ENCODE peak calls at places on chromosomes 13 and 19, in seven cellular contexts. H, W, Q, I, E, D and K are unnamed samples.

GRCh38 chr13:113122571-113123225 is at the start of gene F10:
- DNase-seq in W (no peak), Q (no peak), I (peak), D (peak), H (peak), E (no peak), K (peak)

GRCh38 chr13:65336916-65337315 is 1893.2 kb downstream of the PCDH9 start:
- DNase-seq in W (no peak), E (no peak), D (no peak), I (no peak), Q (no peak), H (no peak), K (no peak)

GRCh38 chr13:45809810-45810394 is 41.7 kb downstream of the SIAH3 start:
- DNase-seq in Q (no peak), E (no peak), H (no peak), I (no peak), W (no peak), D (no peak), K (no peak)

GRCh38 chr13:25118371-25118770 is 22.4 kb downstream of the PABPC3 start:
- DNase-seq in D (no peak), W (no peak), I (no peak), E (no peak), Q (no peak), H (no peak), K (no peak)

GRCh38 chr19:9881720-9882119 is 46.6 kb downstream of the PIN1 start:
- DNase-seq in D (no peak), I (no peak), W (no peak), Q (no peak), E (no peak), H (no peak), K (peak)

GRCh38 chr13:40119852-40120251 is 464.4 kb downstream of the COG6 start:
- DNase-seq in D (no peak), I (no peak), Q (no peak), E (no peak), H (no peak), W (no peak), K (no peak)

GRCh38 chr13:40328091-40328490 is 338.4 kb downstream of the FOXO1 start:
- DNase-seq in D (no peak), W (no peak), E (no peak), H (no peak), I (no peak), Q (no peak), K (no peak)

GRCh38 chr19:42193706-42194105 is 23.8 kb downstream of the DEDD2 start:
- DNase-seq in E (no peak), W (no peak), D (no peak), H (no peak), I (no peak), Q (no peak), K (no peak)

GRCh38 chr19:40862333-40862732 is 12.1 kb upstream of the CYP2A6 start:
- DNase-seq in E (no peak), D (no peak), Q (no peak), I (no peak), W (no peak), H (no peak), K (no peak)

GRCh38 chr13:100646030-100646673 is 28.4 kb downstream of the TMTC4 start:
- DNase-seq in W (no peak), E (no peak), I (no peak), Q (no peak), D (peak), H (peak), K (peak)

GRCh38 chr19:21569497-21569870 is 64.1 kb downstream of the ZNF429 start:
- DNase-seq in Q (no peak), D (no peak), W (no peak), E (no peak), H (no peak), I (no peak), K (peak)

GRCh38 chr19:5434970-5435641 is 20.1 kb upstream of the ZNRF4 start:
- DNase-seq in I (no peak), E (no peak), D (no peak), Q (no peak), W (no peak), H (peak), K (no peak)

GRCh38 chr19:31698352-31698751 is 349.1 kb upstream of the TSHZ3 start:
- DNase-seq in W (peak), I (no peak), D (no peak), H (no peak), E (no peak), Q (no peak), K (no peak)

GRCh38 chr19:18521692-18522123 is at the start of gene ELL:
- DNase-seq in Q (no peak), I (no peak), D (no peak), H (no peak), E (no peak), W (no peak), K (no peak)

GRCh38 chr13:98941118-98941517 is 36.7 kb downstream of the DOCK9 start:
- DNase-seq in H (no peak), Q (no peak), E (no peak), I (no peak), W (no peak), D (no peak), K (no peak)

GRCh38 chr19:18170714-18171255 is 2.8 kb upstream of the IFI30 start:
- DNase-seq in H (no peak), D (no peak), Q (no peak), E (no peak), I (no peak), W (no peak), K (no peak)

GRCh38 chr19:48246101-48246500 is 9.6 kb downstream of the CARD8 start:
- DNase-seq in Q (no peak), E (no peak), H (no peak), W (no peak), I (no peak), D (no peak), K (no peak)

GRCh38 chr13:112160558-112160957 is 93.6 kb downstream of the SOX1 start:
- DNase-seq in Q (no peak), H (no peak), I (no peak), E (no peak), W (no peak), D (no peak), K (no peak)

GRCh38 chr13:22936228-22936627 is 244.6 kb upstream of the SGCG start:
- DNase-seq in D (no peak), Q (no peak), E (no peak), H (no peak), W (no peak), I (no peak), K (no peak)

GRCh38 chr13:51684076-51684475 is 99.8 kb downstream of the WDFY2 start:
- DNase-seq in E (no peak), H (no peak), W (no peak), Q (no peak), I (no peak), D (no peak), K (no peak)

GRCh38 chr19:18798384-18799352 is 7.6 kb upstream of the COMP start:
- DNase-seq in I (no peak), Q (no peak), D (no peak), H (peak), E (no peak), W (no peak), K (no peak)

GRCh38 chr13:43687038-43687437 is 99.7 kb downstream of the ENOX1 start:
- DNase-seq in W (no peak), E (no peak), Q (no peak), I (no peak), H (no peak), D (no peak), K (no peak)

GRCh38 chr13:60787083-60787482 is 390.1 kb downstream of the TDRD3 start:
- DNase-seq in Q (no peak), E (no peak), W (no peak), H (no peak), D (no peak), I (no peak), K (no peak)

GRCh38 chr19:7869453-7869909 is 4.7 kb downstream of the PRR36 start:
- DNase-seq in E (no peak), W (no peak), Q (peak), D (peak), I (no peak), H (peak), K (no peak)

GRCh38 chr13:109074853-109075252 is 445.4 kb downstream of the MYO16 start:
- DNase-seq in H (no peak), Q (no peak), D (no peak), W (no peak), I (no peak), E (no peak), K (no peak)

DNA sequence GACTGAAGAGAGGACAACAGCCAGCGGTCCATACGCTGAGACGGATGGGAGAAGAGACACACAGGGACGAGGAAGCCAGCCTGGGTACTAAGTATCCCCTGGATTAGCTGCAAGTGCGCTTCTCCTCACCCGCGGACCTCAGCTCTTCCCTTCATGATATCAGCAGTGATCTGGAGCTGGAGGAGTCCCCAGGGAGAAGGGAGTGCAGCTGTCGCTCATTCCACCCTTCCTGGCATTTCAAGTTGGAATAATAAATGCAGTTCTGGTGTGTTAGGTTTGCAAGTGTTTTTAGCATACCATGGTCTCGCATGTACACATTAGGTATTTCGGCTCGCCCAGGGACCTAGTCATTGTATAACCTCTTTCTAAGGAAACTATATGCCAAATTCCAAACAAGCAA is 88.5 kb upstream of the C1QTNF9B start:
- DNase-seq in I (no peak), H (no peak), E (no peak), W (no peak), D (no peak), Q (no peak), K (peak)
- H3K27ac ChIP-seq in I (no peak), H (no peak), E (no peak), W (no peak), D (no peak), Q (no peak), K (no peak)

GRCh38 chr13:54184576-54184975 is 1156.0 kb downstream of the OLFM4 start:
- DNase-seq in W (no peak), D (no peak), I (no peak), Q (no peak), E (no peak), H (no peak), K (no peak)
- H3K4me3 ChIP-seq in W (no peak), D (no peak), I (no peak), Q (no peak), E (no peak), H (no peak), K (no peak)

GRCh38 chr13:82747331-82747730 is 1134.9 kb downstream of the SLITRK1 start:
- DNase-seq in D (no peak), H (no peak), I (no peak), Q (no peak), E (no peak), W (peak), K (no peak)
- H3K27ac ChIP-seq in D (no peak), H (no peak), I (no peak), Q (no peak), E (no peak), W (peak), K (no peak)

DNA sequence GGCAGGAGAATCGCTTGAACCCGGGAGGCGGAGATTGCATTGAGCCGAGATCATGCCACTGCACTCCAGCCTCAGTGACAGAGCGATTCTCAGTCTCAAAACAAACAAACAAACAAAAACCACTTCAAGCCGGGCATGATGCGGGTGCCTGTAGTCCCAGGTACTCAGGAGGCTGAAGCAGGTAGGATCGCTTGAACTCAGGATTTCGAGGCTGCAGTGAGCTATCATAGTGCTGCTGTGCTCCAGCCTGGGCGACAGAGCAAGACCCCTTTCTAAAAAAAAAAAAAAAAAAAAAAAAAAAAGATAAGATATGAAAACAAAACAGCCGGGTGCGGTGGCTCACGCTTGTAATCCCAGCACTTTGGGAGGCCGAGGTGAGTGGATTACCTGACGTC is 12.9 kb downstream of the PPP1R14A start:
- DNase-seq in Q (no peak), I (no peak), D (no peak), W (no peak), E (no peak), H (no peak), K (no peak)
- H3K4me3 ChIP-seq in Q (no peak), I (no peak), D (no peak), W (no peak), E (peak), H (no peak), K (no peak)

GRCh38 chr13:48158290-48158689 is 63.4 kb upstream of the MED4 start:
- DNase-seq in H (no peak), W (no peak), Q (peak), E (no peak), I (no peak), D (no peak), K (no peak)
- H3K27ac ChIP-seq in H (no peak), W (no peak), Q (peak), E (no peak), I (no peak), D (no peak), K (no peak)